ENCODE peak calls at places on chromosomes 7 and 10, in four cellular contexts. G is amygdala, L is Daoy, D is frontal cortex. O is an unnamed sample.

GRCh38 chr7:92717982-92718716 is 118.2 kb downstream of the CDK6 start:
- DNase-seq in D (peak), G (peak), L (peak), O (peak)

GRCh38 chr7:106071356-106071998 is 40.6 kb downstream of the SYPL1 start:
- DNase-seq in D (no peak), G (no peak), L (peak), O (no peak)

GRCh38 chr7:125908714-125909113 is 979.1 kb upstream of the POT1 start:
- DNase-seq in G (no peak), L (no peak), D (no peak), O (no peak)

GRCh38 chr10:1344846-1345245 is 288.7 kb downstream of the WDR37 start:
- DNase-seq in L (no peak), D (no peak), G (no peak), O (no peak)

GRCh38 chr7:157540020-157540419 is 203.2 kb downstream of the DNAJB6 start:
- DNase-seq in D (no peak), G (no peak), L (no peak), O (no peak)

GRCh38 chr10:100894033-100894432 is 18.7 kb upstream of the SLF2 start:
- DNase-seq in D (no peak), L (no peak), G (no peak), O (no peak)

GRCh38 chr10:16886032-16886431 is 68.8 kb upstream of the RSU1 start:
- DNase-seq in D (no peak), G (no peak), L (no peak), O (no peak)

GRCh38 chr10:35940067-35940989 is 298.2 kb upstream of the FZD8 start:
- DNase-seq in G (no peak), L (no peak), D (no peak), O (no peak)

O was measured in MG63.